ENCODE peak calls at places on chromosomes 6 and 20, in eight cellular contexts. One of them, this sample, is unnamed. For H3K9me3, the result is how much of the 10 kb centered on the place peaks cover.

GRCh38 chr6:44667226-44667625 is 279.7 kb downstream of the CDC5L start:
- DNase-seq in NT2/D1: no peak
- DNase-seq in transverse colon: no peak
- DNase-seq in upper lobe of left lung: no peak
- DNase-seq in fibroblast of lung: peak
- DNase-seq in CD8-positive, alpha-beta memory T cell: no peak
- DNase-seq in psoas muscle: no peak
- DNase-seq in CD4-positive, alpha-beta T cell: no peak
- DNase-seq in this sample: no peak

GRCh38 chr6:108921547-108922331 is 73.5 kb downstream of the ARMC2 start:
- DNase-seq in CD8-positive, alpha-beta memory T cell: no peak
- DNase-seq in NT2/D1: no peak
- DNase-seq in CD4-positive, alpha-beta T cell: no peak
- DNase-seq in upper lobe of left lung: no peak
- DNase-seq in transverse colon: no peak
- DNase-seq in fibroblast of lung: peak
- DNase-seq in psoas muscle: peak
- DNase-seq in this sample: no peak

GRCh38 chr6:26234421-26235239 is 130.4 kb upstream of the BTN3A2 start:
- DNase-seq in transverse colon: peak
- DNase-seq in psoas muscle: no peak
- DNase-seq in NT2/D1: peak
- DNase-seq in CD4-positive, alpha-beta T cell: peak
- DNase-seq in upper lobe of left lung: peak
- DNase-seq in fibroblast of lung: peak
- DNase-seq in CD8-positive, alpha-beta memory T cell: peak
- DNase-seq in this sample: peak

GRCh38 chr20:3670945-3671344 is 7.7 kb upstream of the GFRA4 start:
- DNase-seq in transverse colon: no peak
- DNase-seq in upper lobe of left lung: no peak
- DNase-seq in CD8-positive, alpha-beta memory T cell: no peak
- DNase-seq in psoas muscle: no peak
- DNase-seq in CD4-positive, alpha-beta T cell: no peak
- DNase-seq in NT2/D1: no peak
- DNase-seq in fibroblast of lung: no peak
- DNase-seq in this sample: no peak

GRCh38 chr20:46394872-46395470 is 11.4 kb downstream of the ELMO2 start:
- DNase-seq in fibroblast of lung: no peak
- DNase-seq in CD4-positive, alpha-beta T cell: no peak
- DNase-seq in transverse colon: no peak
- DNase-seq in CD8-positive, alpha-beta memory T cell: no peak
- DNase-seq in upper lobe of left lung: no peak
- DNase-seq in NT2/D1: no peak
- DNase-seq in psoas muscle: no peak
- DNase-seq in this sample: no peak

GRCh38 chr20:51756653-51757052 is 11.5 kb downstream of the ATP9A start:
- DNase-seq in psoas muscle: no peak
- DNase-seq in fibroblast of lung: no peak
- DNase-seq in upper lobe of left lung: no peak
- DNase-seq in transverse colon: no peak
- DNase-seq in NT2/D1: no peak
- DNase-seq in CD4-positive, alpha-beta T cell: no peak
- DNase-seq in CD8-positive, alpha-beta memory T cell: no peak
- DNase-seq in this sample: no peak

GRCh38 chr20:46304361-46304760 is 3.9 kb downstream of the CDH22 start:
- DNase-seq in upper lobe of left lung: no peak
- DNase-seq in psoas muscle: no peak
- DNase-seq in NT2/D1: no peak
- DNase-seq in fibroblast of lung: peak
- DNase-seq in CD4-positive, alpha-beta T cell: no peak
- DNase-seq in transverse colon: no peak
- DNase-seq in CD8-positive, alpha-beta memory T cell: no peak
- DNase-seq in this sample: no peak

GRCh38 chr20:59153355-59153681 is 10.3 kb upstream of the ZNF831 start:
- DNase-seq in CD4-positive, alpha-beta T cell: no peak
- DNase-seq in psoas muscle: peak
- DNase-seq in fibroblast of lung: no peak
- DNase-seq in NT2/D1: no peak
- DNase-seq in CD8-positive, alpha-beta memory T cell: no peak
- DNase-seq in transverse colon: no peak
- DNase-seq in upper lobe of left lung: peak
- DNase-seq in this sample: no peak

GRCh38 chr6:156864557-156864956 is 87.4 kb downstream of the ARID1B start:
- DNase-seq in upper lobe of left lung: no peak
- DNase-seq in CD4-positive, alpha-beta T cell: no peak
- DNase-seq in transverse colon: no peak
- DNase-seq in CD8-positive, alpha-beta memory T cell: no peak
- DNase-seq in fibroblast of lung: no peak
- DNase-seq in psoas muscle: no peak
- DNase-seq in NT2/D1: no peak
- DNase-seq in this sample: no peak

GRCh38 chr20:44253528-44253927 is 6.4 kb downstream of the GDAP1L1 start:
- DNase-seq in upper lobe of left lung: no peak
- DNase-seq in fibroblast of lung: no peak
- DNase-seq in transverse colon: no peak
- DNase-seq in NT2/D1: no peak
- DNase-seq in CD4-positive, alpha-beta T cell: no peak
- DNase-seq in CD8-positive, alpha-beta memory T cell: no peak
- DNase-seq in psoas muscle: no peak
- DNase-seq in this sample: no peak
- H3K9me3 ChIP-seq in upper lobe of left lung: under half
- H3K9me3 ChIP-seq in fibroblast of lung: under half
- H3K9me3 ChIP-seq in transverse colon: under half
- H3K9me3 ChIP-seq in NT2/D1: under half
- H3K9me3 ChIP-seq in CD4-positive, alpha-beta T cell: under half
- H3K9me3 ChIP-seq in CD8-positive, alpha-beta memory T cell: under half
- H3K9me3 ChIP-seq in psoas muscle: under half
- H3K9me3 ChIP-seq in this sample: under half

GRCh38 chr6:22320750-22321149 is 23.9 kb upstream of the PRL start:
- DNase-seq in NT2/D1: no peak
- DNase-seq in CD4-positive, alpha-beta T cell: no peak
- DNase-seq in fibroblast of lung: peak
- DNase-seq in upper lobe of left lung: no peak
- DNase-seq in transverse colon: no peak
- DNase-seq in CD8-positive, alpha-beta memory T cell: no peak
- DNase-seq in psoas muscle: no peak
- DNase-seq in this sample: no peak

GRCh38 chr6:22313796-22314195 is 17.0 kb upstream of the PRL start:
- DNase-seq in NT2/D1: peak
- DNase-seq in fibroblast of lung: no peak
- DNase-seq in transverse colon: no peak
- DNase-seq in upper lobe of left lung: no peak
- DNase-seq in psoas muscle: no peak
- DNase-seq in CD8-positive, alpha-beta memory T cell: no peak
- DNase-seq in CD4-positive, alpha-beta T cell: no peak
- DNase-seq in this sample: no peak

GRCh38 chr6:22322103-22322882 is 25.5 kb upstream of the PRL start:
- DNase-seq in transverse colon: no peak
- DNase-seq in psoas muscle: no peak
- DNase-seq in fibroblast of lung: peak
- DNase-seq in NT2/D1: no peak
- DNase-seq in upper lobe of left lung: no peak
- DNase-seq in CD4-positive, alpha-beta T cell: no peak
- DNase-seq in CD8-positive, alpha-beta memory T cell: no peak
- DNase-seq in this sample: no peak

GRCh38 chr6:22323848-22324247 is 27.0 kb upstream of the PRL start:
- DNase-seq in CD4-positive, alpha-beta T cell: no peak
- DNase-seq in upper lobe of left lung: no peak
- DNase-seq in psoas muscle: no peak
- DNase-seq in transverse colon: no peak
- DNase-seq in fibroblast of lung: no peak
- DNase-seq in NT2/D1: no peak
- DNase-seq in CD8-positive, alpha-beta memory T cell: no peak
- DNase-seq in this sample: no peak

GRCh38 chr6:22318404-22318803 is 21.6 kb upstream of the PRL start:
- DNase-seq in fibroblast of lung: no peak
- DNase-seq in CD4-positive, alpha-beta T cell: no peak
- DNase-seq in psoas muscle: no peak
- DNase-seq in upper lobe of left lung: no peak
- DNase-seq in NT2/D1: no peak
- DNase-seq in transverse colon: no peak
- DNase-seq in CD8-positive, alpha-beta memory T cell: no peak
- DNase-seq in this sample: no peak
- H3K9me3 ChIP-seq in fibroblast of lung: under half
- H3K9me3 ChIP-seq in CD4-positive, alpha-beta T cell: under half
- H3K9me3 ChIP-seq in psoas muscle: under half
- H3K9me3 ChIP-seq in upper lobe of left lung: under half
- H3K9me3 ChIP-seq in NT2/D1: under half
- H3K9me3 ChIP-seq in transverse colon: under half
- H3K9me3 ChIP-seq in CD8-positive, alpha-beta memory T cell: under half
- H3K9me3 ChIP-seq in this sample: under half

GRCh38 chr20:31410011-31410410 is 4.0 kb upstream of the DEFB121 start:
- DNase-seq in NT2/D1: no peak
- DNase-seq in psoas muscle: no peak
- DNase-seq in fibroblast of lung: no peak
- DNase-seq in CD4-positive, alpha-beta T cell: no peak
- DNase-seq in transverse colon: no peak
- DNase-seq in CD8-positive, alpha-beta memory T cell: no peak
- DNase-seq in upper lobe of left lung: no peak
- DNase-seq in this sample: no peak

GRCh38 chr20:31418307-31418706 is 12.3 kb upstream of the DEFB121 start:
- DNase-seq in transverse colon: no peak
- DNase-seq in psoas muscle: no peak
- DNase-seq in CD8-positive, alpha-beta memory T cell: no peak
- DNase-seq in upper lobe of left lung: no peak
- DNase-seq in NT2/D1: no peak
- DNase-seq in fibroblast of lung: no peak
- DNase-seq in CD4-positive, alpha-beta T cell: no peak
- DNase-seq in this sample: no peak

DNA sequence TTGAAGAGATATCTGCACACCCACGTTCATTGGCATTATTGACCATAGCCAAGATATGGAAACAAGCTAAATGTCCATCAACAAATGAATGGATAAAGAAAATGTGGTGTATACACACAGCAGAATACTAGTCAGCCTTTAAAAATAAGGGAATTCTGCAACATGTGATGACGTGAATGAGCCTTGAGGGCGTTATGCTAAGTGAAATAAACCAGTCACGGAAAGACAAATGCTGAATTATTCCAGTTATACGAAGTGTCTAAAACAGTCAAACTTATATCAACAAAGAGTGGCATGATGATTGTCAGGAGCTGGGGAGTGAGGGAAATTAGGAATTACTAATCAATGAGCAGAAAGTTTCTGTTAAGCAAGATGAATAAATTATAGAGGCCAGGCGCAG is 8.4 kb upstream of the DEFB121 start:
- DNase-seq in CD8-positive, alpha-beta memory T cell: no peak
- DNase-seq in upper lobe of left lung: no peak
- DNase-seq in psoas muscle: no peak
- DNase-seq in fibroblast of lung: no peak
- DNase-seq in transverse colon: no peak
- DNase-seq in NT2/D1: no peak
- DNase-seq in CD4-positive, alpha-beta T cell: no peak
- DNase-seq in this sample: no peak
- H3K9me3 ChIP-seq in CD8-positive, alpha-beta memory T cell: under half
- H3K9me3 ChIP-seq in upper lobe of left lung: under half
- H3K9me3 ChIP-seq in psoas muscle: under half
- H3K9me3 ChIP-seq in fibroblast of lung: under half
- H3K9me3 ChIP-seq in transverse colon: under half
- H3K9me3 ChIP-seq in NT2/D1: under half
- H3K9me3 ChIP-seq in CD4-positive, alpha-beta T cell: under half
- H3K9me3 ChIP-seq in this sample: under half

DNA sequence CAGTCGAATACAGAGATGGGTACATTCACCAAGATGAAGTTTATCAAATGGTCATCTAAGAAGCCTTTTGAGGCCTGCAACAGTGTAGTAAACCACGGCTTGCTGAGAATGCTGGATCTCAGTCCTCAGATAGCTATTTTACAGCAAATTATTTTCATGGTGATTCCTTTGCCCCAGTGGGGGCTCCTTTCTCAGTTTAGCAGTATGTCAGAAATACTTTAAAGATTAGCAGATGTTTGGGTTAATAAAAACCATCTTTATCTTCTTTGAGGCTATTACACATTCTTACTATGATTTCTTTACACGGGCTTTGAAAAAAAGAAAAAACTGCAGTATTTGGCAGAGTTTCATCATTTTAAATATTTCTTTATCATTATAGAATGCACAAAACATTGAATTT is 10.7 kb downstream of the MYLIP start:
- DNase-seq in psoas muscle: no peak
- DNase-seq in fibroblast of lung: no peak
- DNase-seq in CD8-positive, alpha-beta memory T cell: no peak
- DNase-seq in upper lobe of left lung: no peak
- DNase-seq in transverse colon: no peak
- DNase-seq in NT2/D1: no peak
- DNase-seq in CD4-positive, alpha-beta T cell: no peak
- DNase-seq in this sample: no peak
- H3K9me3 ChIP-seq in psoas muscle: under half
- H3K9me3 ChIP-seq in fibroblast of lung: under half
- H3K9me3 ChIP-seq in CD8-positive, alpha-beta memory T cell: under half
- H3K9me3 ChIP-seq in upper lobe of left lung: under half
- H3K9me3 ChIP-seq in transverse colon: under half
- H3K9me3 ChIP-seq in NT2/D1: under half
- H3K9me3 ChIP-seq in CD4-positive, alpha-beta T cell: under half
- H3K9me3 ChIP-seq in this sample: under half

DNA sequence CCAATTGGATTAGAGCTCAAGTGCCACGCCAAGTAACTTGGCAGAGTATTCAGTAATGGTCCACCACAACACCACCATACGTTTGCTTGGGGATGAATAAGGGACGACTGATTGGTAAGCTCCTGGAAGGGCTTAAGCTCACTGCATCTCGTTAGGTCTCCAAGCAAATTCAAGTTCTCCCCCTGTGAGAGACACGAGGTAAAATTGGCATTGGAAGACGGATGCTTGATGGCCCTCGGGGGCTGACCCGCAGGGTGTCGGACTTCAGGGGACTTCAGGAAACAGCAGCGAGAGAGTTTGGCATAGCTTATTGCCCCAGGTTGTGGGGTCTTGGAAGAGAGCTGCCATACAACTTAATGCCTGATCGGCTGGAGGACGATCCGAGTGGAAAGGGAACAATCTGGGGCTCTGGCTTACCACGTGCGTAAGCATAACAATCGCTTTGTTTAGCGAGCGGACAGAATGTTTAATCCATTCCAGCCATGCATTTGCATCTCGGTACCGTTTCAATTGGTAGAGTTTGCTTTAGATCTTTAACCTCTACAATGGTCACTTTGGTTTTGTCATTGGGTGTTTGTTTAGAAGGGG is 4.8 kb upstream of the ZNFX1 start:
- DNase-seq in CD8-positive, alpha-beta memory T cell: no peak
- DNase-seq in upper lobe of left lung: no peak
- DNase-seq in fibroblast of lung: no peak
- DNase-seq in transverse colon: no peak
- DNase-seq in CD4-positive, alpha-beta T cell: no peak
- DNase-seq in psoas muscle: no peak
- DNase-seq in NT2/D1: no peak
- DNase-seq in this sample: no peak
- H3K9me3 ChIP-seq in CD8-positive, alpha-beta memory T cell: half or more
- H3K9me3 ChIP-seq in upper lobe of left lung: under half
- H3K9me3 ChIP-seq in fibroblast of lung: under half
- H3K9me3 ChIP-seq in transverse colon: under half
- H3K9me3 ChIP-seq in CD4-positive, alpha-beta T cell: half or more
- H3K9me3 ChIP-seq in psoas muscle: under half
- H3K9me3 ChIP-seq in NT2/D1: half or more
- H3K9me3 ChIP-seq in this sample: half or more

DNA sequence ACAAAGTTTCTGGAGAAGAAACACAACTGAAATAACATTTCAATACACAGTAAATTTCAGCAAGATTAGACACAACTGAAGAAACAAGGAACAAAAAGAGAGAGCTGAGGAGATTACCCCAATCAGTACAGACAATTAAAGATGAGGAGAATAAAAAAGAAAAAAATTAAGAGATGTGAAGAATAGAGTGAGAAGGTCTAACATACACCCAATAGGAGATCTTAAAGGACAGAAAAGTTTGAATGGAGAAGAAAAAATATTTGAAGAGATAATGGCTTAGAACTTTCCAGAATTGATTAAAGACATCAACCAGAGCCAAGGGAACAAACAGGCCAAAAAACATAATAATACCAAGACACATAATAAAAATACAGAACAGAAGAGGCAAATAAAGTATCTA is 116.4 kb downstream of the HUS1B start:
- DNase-seq in transverse colon: no peak
- DNase-seq in fibroblast of lung: no peak
- DNase-seq in psoas muscle: no peak
- DNase-seq in NT2/D1: no peak
- DNase-seq in CD4-positive, alpha-beta T cell: no peak
- DNase-seq in upper lobe of left lung: no peak
- DNase-seq in CD8-positive, alpha-beta memory T cell: no peak
- DNase-seq in this sample: no peak
- H3K9me3 ChIP-seq in transverse colon: under half
- H3K9me3 ChIP-seq in fibroblast of lung: under half
- H3K9me3 ChIP-seq in psoas muscle: under half
- H3K9me3 ChIP-seq in NT2/D1: under half
- H3K9me3 ChIP-seq in CD4-positive, alpha-beta T cell: under half
- H3K9me3 ChIP-seq in upper lobe of left lung: under half
- H3K9me3 ChIP-seq in CD8-positive, alpha-beta memory T cell: under half
- H3K9me3 ChIP-seq in this sample: under half

This sample was measured in T-helper 17 cell.